ENCODE peak calls at places on chromosomes 1 and 21, in nine cellular contexts. E, S, D, O, P, J, V, M and G are unnamed samples.

GRCh38 chr1:241799414-241799813 is 48.6 kb upstream of the EXO1 start:
- DNase-seq in E (peak), S (no peak), D (no peak), O (no peak), P (no peak), J (no peak), V (no peak), M (no peak), G (no peak)

GRCh38 chr1:216184281-216184680 is 239.0 kb downstream of the USH2A start:
- DNase-seq in E (peak), S (no peak), D (no peak), O (no peak), P (no peak), J (no peak), V (no peak), M (no peak), G (no peak)

GRCh38 chr1:245177071-245177900 is 22.5 kb downstream of the KIF26B start:
- DNase-seq in E (no peak), S (no peak), D (no peak), O (no peak), P (no peak), J (no peak), V (no peak), M (no peak), G (no peak)

GRCh38 chr1:94623560-94624148 is 82.1 kb upstream of the F3 start:
- DNase-seq in E (peak), S (no peak), D (no peak), O (no peak), P (no peak), J (no peak), V (no peak), M (no peak), G (no peak)

GRCh38 chr1:90391116-90391515 is 326.0 kb downstream of the BARHL2 start:
- DNase-seq in E (no peak), S (no peak), D (no peak), O (no peak), P (no peak), J (no peak), V (no peak), M (no peak), G (no peak)

GRCh38 chr1:151837197-151837596 is 2.4 kb downstream of the C2CD4D start:
- DNase-seq in E (no peak), S (no peak), D (no peak), O (no peak), P (no peak), J (no peak), V (no peak), M (no peak), G (no peak)

GRCh38 chr1:220702733-220703704 is 12.9 kb downstream of the C1orf115 start:
- DNase-seq in E (no peak), S (no peak), D (no peak), O (no peak), P (no peak), J (no peak), V (no peak), M (no peak), G (no peak)

GRCh38 chr1:3473381-3473844 is 18.9 kb downstream of the ARHGEF16 start:
- DNase-seq in E (peak), S (no peak), D (no peak), O (no peak), P (no peak), J (no peak), V (no peak), M (no peak), G (no peak)

GRCh38 chr1:27517907-27518718 is 28.1 kb upstream of the WASF2 start:
- DNase-seq in E (no peak), S (no peak), D (no peak), O (peak), P (no peak), J (no peak), V (no peak), M (no peak), G (no peak)

GRCh38 chr1:152654110-152654509 is 9.1 kb upstream of the LCE2D start:
- DNase-seq in E (peak), S (no peak), D (no peak), O (peak), P (peak), J (no peak), V (peak), M (no peak), G (peak)

GRCh38 chr1:57162607-57163235 is 196.9 kb upstream of the C8B start:
- DNase-seq in E (no peak), S (no peak), D (no peak), O (no peak), P (no peak), J (peak), V (no peak), M (no peak), G (no peak)

GRCh38 chr1:105005594-105006195 is 1256.0 kb downstream of the AMY1C start:
- DNase-seq in E (no peak), S (no peak), D (no peak), O (no peak), P (no peak), J (no peak), V (no peak), M (no peak), G (no peak)

GRCh38 chr1:37265156-37265555 is 209.2 kb upstream of the ZC3H12A start:
- DNase-seq in E (no peak), S (no peak), D (no peak), O (no peak), P (no peak), J (no peak), V (no peak), M (no peak), G (no peak)

GRCh38 chr1:55007626-55008025 is 8.9 kb downstream of the BSND start:
- DNase-seq in E (no peak), S (no peak), D (peak), O (no peak), P (no peak), J (no peak), V (no peak), M (no peak), G (no peak)

GRCh38 chr1:39508266-39508665 is 16.8 kb downstream of the BMP8A start:
- DNase-seq in E (no peak), S (no peak), D (no peak), O (no peak), P (no peak), J (no peak), V (no peak), M (no peak), G (no peak)

GRCh38 chr1:185154912-185155513 is 1.7 kb downstream of the TRMT1L start:
- DNase-seq in E (peak), S (no peak), D (no peak), O (peak), P (no peak), J (no peak), V (no peak), M (no peak), G (no peak)

GRCh38 chr1:119204940-119205339 is 64.5 kb upstream of the WARS2 start:
- DNase-seq in E (no peak), S (no peak), D (no peak), O (peak), P (no peak), J (no peak), V (no peak), M (no peak), G (no peak)

GRCh38 chr21:45994086-45994661 is 12.6 kb downstream of the COL6A1 start:
- DNase-seq in E (no peak), S (no peak), D (peak), O (no peak), P (no peak), J (peak), V (no peak), M (peak), G (no peak)

GRCh38 chr1:6358757-6359567 is 34.6 kb downstream of the ACOT7 start:
- DNase-seq in E (peak), S (peak), D (peak), O (no peak), P (no peak), J (no peak), V (no peak), M (no peak), G (no peak)

GRCh38 chr1:42419449-42419848 is 36.4 kb downstream of the ZMYND12 start:
- DNase-seq in E (no peak), S (no peak), D (no peak), O (no peak), P (no peak), J (peak), V (no peak), M (no peak), G (no peak)

GRCh38 chr1:94903318-94904009 is 23.4 kb downstream of the CNN3 start:
- DNase-seq in E (no peak), S (no peak), D (no peak), O (no peak), P (no peak), J (no peak), V (no peak), M (no peak), G (no peak)

GRCh38 chr1:203219934-203220333 is 9.5 kb downstream of the CHIT1 start:
- DNase-seq in E (no peak), S (no peak), D (no peak), O (no peak), P (no peak), J (no peak), V (no peak), M (no peak), G (no peak)

GRCh38 chr21:43866233-43866632 is 1.2 kb downstream of the AGPAT3 start:
- DNase-seq in E (peak), S (no peak), D (no peak), O (peak), P (peak), J (peak), V (no peak), M (no peak), G (no peak)

GRCh38 chr1:222372221-222372620 is 175.7 kb downstream of the HHIPL2 start:
- DNase-seq in E (no peak), S (no peak), D (no peak), O (no peak), P (no peak), J (no peak), V (no peak), M (no peak), G (no peak)

GRCh38 chr1:213892471-213892870 is 95.3 kb upstream of the PROX1 start:
- DNase-seq in E (no peak), S (no peak), D (no peak), O (no peak), P (no peak), J (no peak), V (no peak), M (no peak), G (no peak)

GRCh38 chr1:99069146-99069545 is 64.5 kb upstream of the PLPPR5 start:
- DNase-seq in E (no peak), S (no peak), D (no peak), O (no peak), P (no peak), J (no peak), V (no peak), M (no peak), G (no peak)

GRCh38 chr1:176211395-176212165 is 4.5 kb upstream of the COP1 start:
- DNase-seq in E (no peak), S (no peak), D (no peak), O (no peak), P (no peak), J (no peak), V (no peak), M (no peak), G (no peak)

GRCh38 chr1:234878288-234878687 is 250.3 kb downstream of the TOMM20 start:
- DNase-seq in E (no peak), S (no peak), D (no peak), O (no peak), P (no peak), J (no peak), V (no peak), M (no peak), G (no peak)

GRCh38 chr1:53321366-53321765 is 6.5 kb downstream of the LRP8 start:
- DNase-seq in E (no peak), S (no peak), D (peak), O (peak), P (no peak), J (no peak), V (no peak), M (no peak), G (no peak)

GRCh38 chr1:184576822-184577790 is 177.6 kb downstream of the EDEM3 start:
- DNase-seq in E (no peak), S (no peak), D (no peak), O (no peak), P (no peak), J (no peak), V (no peak), M (no peak), G (no peak)

GRCh38 chr21:44449473-44450363 is 5.6 kb upstream of the LRRC3 start:
- DNase-seq in E (no peak), S (no peak), D (no peak), O (no peak), P (no peak), J (no peak), V (no peak), M (peak), G (no peak)

GRCh38 chr1:41957568-41957967 is 38.8 kb upstream of the HIVEP3 start:
- DNase-seq in E (no peak), S (no peak), D (no peak), O (no peak), P (no peak), J (no peak), V (no peak), M (no peak), G (no peak)

GRCh38 chr1:91553196-91553595 is 52.5 kb downstream of the CDC7 start:
- DNase-seq in E (peak), S (no peak), D (no peak), O (no peak), P (no peak), J (no peak), V (no peak), M (peak), G (peak)

GRCh38 chr1:5622412-5622811 is 369.8 kb downstream of the NPHP4 start:
- DNase-seq in E (no peak), S (no peak), D (no peak), O (no peak), P (no peak), J (no peak), V (no peak), M (no peak), G (no peak)

GRCh38 chr1:187641463-187641862 is 812.7 kb downstream of the PLA2G4A start:
- DNase-seq in E (no peak), S (no peak), D (no peak), O (no peak), P (no peak), J (no peak), V (no peak), M (no peak), G (no peak)

GRCh38 chr1:187641015-187641414 is 812.3 kb downstream of the PLA2G4A start:
- DNase-seq in E (no peak), S (no peak), D (no peak), O (no peak), P (no peak), J (no peak), V (no peak), M (no peak), G (no peak)

GRCh38 chr1:187646536-187647128 is 817.9 kb downstream of the PLA2G4A start:
- DNase-seq in E (no peak), S (no peak), D (no peak), O (no peak), P (no peak), J (no peak), V (no peak), M (no peak), G (no peak)

GRCh38 chr1:187638733-187639132 is 810.0 kb downstream of the PLA2G4A start:
- DNase-seq in E (no peak), S (no peak), D (no peak), O (no peak), P (no peak), J (no peak), V (no peak), M (no peak), G (no peak)

GRCh38 chr1:187641907-187642306 is 813.2 kb downstream of the PLA2G4A start:
- DNase-seq in E (no peak), S (no peak), D (no peak), O (no peak), P (no peak), J (no peak), V (no peak), M (no peak), G (no peak)
- H3K27ac ChIP-seq in E (no peak), S (no peak), D (no peak), O (no peak), P (no peak), J (no peak), V (no peak), M (no peak), G (no peak)

GRCh38 chr1:162854245-162854860 is 6.6 kb downstream of the CCDC190 start:
- DNase-seq in E (peak), S (peak), D (peak), O (peak), P (peak), J (peak), V (peak), M (peak), G (no peak)
- H3K27ac ChIP-seq in E (peak), S (no peak), D (no peak), O (no peak), P (no peak), J (no peak), V (no peak), M (peak), G (no peak)

GRCh38 chr21:18220498-18220897 is 24.1 kb upstream of the CHODL start:
- DNase-seq in E (no peak), S (no peak), D (no peak), O (no peak), P (no peak), J (no peak), V (no peak), M (no peak), G (no peak)

GRCh38 chr21:18218331-18218730 is 26.3 kb upstream of the CHODL start:
- DNase-seq in E (no peak), S (no peak), D (no peak), O (no peak), P (no peak), J (no peak), V (no peak), M (no peak), G (no peak)

GRCh38 chr21:18228060-18228739 is 16.4 kb upstream of the CHODL start:
- DNase-seq in E (no peak), S (no peak), D (no peak), O (no peak), P (no peak), J (no peak), V (no peak), M (no peak), G (no peak)

GRCh38 chr21:18222346-18222745 is 22.3 kb upstream of the CHODL start:
- DNase-seq in E (no peak), S (no peak), D (no peak), O (no peak), P (no peak), J (no peak), V (no peak), M (no peak), G (no peak)
- H3K27ac ChIP-seq in E (no peak), S (no peak), D (no peak), O (no peak), P (no peak), J (no peak), V (no peak), M (no peak), G (no peak)

GRCh38 chr1:150536836-150537731 is 12.1 kb upstream of the ADAMTSL4 start:
- DNase-seq in E (no peak), S (no peak), D (peak), O (no peak), P (no peak), J (no peak), V (no peak), M (no peak), G (no peak)

GRCh38 chr1:150532860-150533259 is 16.3 kb upstream of the ADAMTSL4 start:
- DNase-seq in E (no peak), S (no peak), D (peak), O (no peak), P (no peak), J (no peak), V (no peak), M (no peak), G (no peak)

GRCh38 chr1:150535511-150536281 is 13.5 kb upstream of the ADAMTSL4 start:
- DNase-seq in E (no peak), S (no peak), D (peak), O (no peak), P (no peak), J (no peak), V (no peak), M (no peak), G (no peak)

GRCh38 chr1:150530491-150531159 is 15.1 kb downstream of the FALEC start:
- DNase-seq in E (no peak), S (no peak), D (peak), O (no peak), P (no peak), J (no peak), V (no peak), M (no peak), G (no peak)

DNA sequence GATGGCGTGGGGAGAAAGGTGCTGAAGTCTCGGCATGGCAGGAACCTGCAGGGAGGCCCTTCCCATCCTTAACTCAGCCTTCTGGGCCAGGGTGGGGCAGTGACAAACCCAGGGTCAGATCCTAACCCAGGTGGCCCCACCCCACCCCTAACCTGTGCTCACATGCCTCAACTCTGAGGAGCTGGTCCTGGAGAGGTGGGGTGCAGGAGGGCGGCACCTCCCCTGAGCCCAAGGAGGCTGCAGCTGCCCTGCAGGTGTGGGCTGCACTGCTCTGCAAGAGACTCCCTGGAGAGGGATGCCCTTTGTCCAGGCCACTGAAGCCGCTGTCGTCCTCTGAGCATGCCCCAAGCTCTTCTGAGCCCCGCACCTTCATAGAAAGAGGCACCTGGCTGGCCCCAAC is 15.2 kb upstream of the ADAMTSL4 start:
- DNase-seq in E (no peak), S (no peak), D (peak), O (no peak), P (no peak), J (no peak), V (no peak), M (no peak), G (no peak)
- H3K27ac ChIP-seq in E (no peak), S (no peak), D (no peak), O (no peak), P (no peak), J (peak), V (no peak), M (peak), G (no peak)

DNA sequence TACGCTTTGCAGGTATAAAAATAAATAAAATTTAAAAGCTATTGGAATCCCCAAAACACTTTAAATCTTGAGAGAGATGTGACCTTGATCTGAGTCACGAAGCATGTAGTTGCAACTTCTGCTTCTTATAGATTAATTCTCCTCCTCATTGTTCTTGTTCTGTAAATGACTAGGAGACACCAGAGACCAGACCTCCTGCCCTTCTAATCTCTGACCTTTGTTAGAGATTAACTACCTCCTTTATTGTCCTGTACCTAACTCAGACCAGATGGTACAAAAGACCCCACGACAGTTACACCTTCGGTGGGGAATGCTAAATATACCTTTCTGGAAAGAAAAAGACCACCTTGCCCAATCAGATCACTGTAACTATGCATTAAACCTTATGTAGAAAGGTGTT is 76.9 kb upstream of the NEK2 start:
- DNase-seq in E (no peak), S (no peak), D (no peak), O (no peak), P (no peak), J (no peak), V (no peak), M (no peak), G (no peak)
- H3K27ac ChIP-seq in E (no peak), S (no peak), D (no peak), O (no peak), P (no peak), J (no peak), V (no peak), M (no peak), G (no peak)

DNA sequence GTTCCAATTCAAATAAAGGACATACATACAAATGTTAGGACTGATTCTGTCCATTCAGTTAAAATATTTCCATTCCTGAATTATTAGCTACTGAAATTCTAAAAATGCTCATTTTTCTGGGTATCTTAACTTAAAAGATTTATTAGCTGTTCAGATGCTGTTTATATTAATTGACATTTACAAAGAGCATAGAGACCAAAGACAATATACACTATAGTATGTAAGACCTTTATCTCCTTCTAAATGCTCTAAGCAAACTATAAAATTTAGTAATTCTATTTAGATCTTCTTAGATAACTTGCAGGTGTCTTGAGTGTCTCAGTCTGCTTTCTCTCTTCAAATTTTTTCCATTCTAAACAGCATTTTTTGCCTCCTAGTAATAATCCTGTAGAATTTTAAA is 39.3 kb downstream of the VAMP4 start:
- DNase-seq in E (no peak), S (no peak), D (no peak), O (no peak), P (no peak), J (no peak), V (no peak), M (no peak), G (no peak)
- H3K27ac ChIP-seq in E (no peak), S (no peak), D (no peak), O (no peak), P (no peak), J (no peak), V (no peak), M (no peak), G (no peak)